ENCODE peak calls at places on chromosomes 4 and X, in nine cellular contexts. I is Calu3; W is tibial nerve; H is mesothelial cell of epicardium; T is CD4-positive, alpha-beta T cell; D is WERI-Rb-1; Y is GM13976; O is psoas muscle; A is right lobe of liver. U is an unnamed sample.

GRCh38 chr4:186642998-186643397 is 80.7 kb downstream of the FAT1 start:
- DNase-seq in D (no peak), I (no peak), T (no peak), Y (no peak), O (no peak), W (peak; percentile 23), A (no peak), H (no peak), U (no peak)

GRCh38 chr4:95340191-95340590 is 208.6 kb downstream of the UNC5C start:
- DNase-seq in H (no peak), A (no peak), Y (no peak), W (no peak), T (no peak), I (no peak), D (no peak), O (no peak), U (no peak)

GRCh38 chr4:111230265-111230664 is 607.4 kb upstream of the PITX2 start:
- DNase-seq in T (no peak), W (no peak), H (no peak), Y (no peak), D (no peak), I (no peak), A (no peak), O (no peak), U (no peak)

GRCh38 chrX:38879631-38880220 is 78.5 kb downstream of the MID1IP1 start:
- DNase-seq in D (no peak), W (no peak), H (no peak), I (peak; percentile 8), Y (no peak), T (no peak), A (no peak), O (peak; percentile 18), U (no peak)

GRCh38 chr4:20422398-20422797 is 170.7 kb downstream of the SLIT2 start:
- DNase-seq in Y (no peak), T (no peak), A (peak; percentile 17), W (no peak), I (peak; percentile 65), H (no peak), O (no peak), D (peak; percentile 77), U (peak; percentile 48)

GRCh38 chr4:22500128-22500611 is 15.7 kb downstream of the ADGRA3 start:
- DNase-seq in I (peak; percentile 28), Y (no peak), T (no peak), W (no peak), H (no peak), D (no peak), O (no peak), A (no peak), U (no peak)

GRCh38 chrX:48540015-48540350 is 469 bp downstream of the TBC1D25 start:
- DNase-seq in A (no peak), W (peak; percentile 20), D (no peak), O (no peak), I (peak; percentile 46), T (peak; percentile 33), Y (peak; percentile 56), H (no peak), U (no peak)

GRCh38 chrX:100207331-100208024 is 202.6 kb downstream of the PCDH19 start:
- DNase-seq in H (no peak), D (no peak), W (no peak), O (no peak), Y (no peak), I (no peak), T (no peak), A (no peak), U (no peak)

GRCh38 chr4:10063544-10064300 is 42.4 kb upstream of the SLC2A9 start:
- DNase-seq in O (peak; percentile 67), Y (no peak), D (peak; percentile 84), I (peak; percentile 16), T (no peak), H (no peak), W (no peak), A (peak; percentile 61), U (no peak)

GRCh38 chrX:47226531-47227333 is 6.1 kb upstream of the USP11 start:
- DNase-seq in T (no peak), I (no peak), H (no peak), O (no peak), Y (no peak), W (no peak), A (no peak), D (no peak), U (no peak)

GRCh38 chr4:38188631-38189101 is 228.5 kb downstream of the PTTG2 start:
- DNase-seq in A (no peak), Y (no peak), O (no peak), T (no peak), D (no peak), W (no peak), H (no peak), I (peak; percentile 86), U (no peak)

GRCh38 chr4:16627999-16628398 is 270.4 kb downstream of the LDB2 start:
- DNase-seq in I (no peak), Y (no peak), W (no peak), A (no peak), O (no peak), D (no peak), T (no peak), H (no peak), U (no peak)

GRCh38 chr4:60682901-60683300 is 517.2 kb upstream of the ADGRL3 start:
- DNase-seq in W (no peak), T (no peak), D (no peak), A (no peak), Y (no peak), O (no peak), H (no peak), I (no peak), U (no peak)

GRCh38 chr4:88537725-88538124 is 14.1 kb upstream of the PYURF start:
- DNase-seq in W (no peak), T (no peak), I (no peak), D (no peak), H (no peak), Y (no peak), O (no peak), A (no peak), U (no peak)

GRCh38 chr4:11470709-11471441 is 42.2 kb upstream of the HS3ST1 start:
- DNase-seq in Y (no peak), I (peak; percentile 58), H (no peak), T (no peak), A (no peak), W (no peak), O (no peak), D (no peak), U (no peak)

GRCh38 chr4:19047481-19047880 is 1025.9 kb upstream of the LCORL start:
- DNase-seq in A (no peak), I (no peak), H (no peak), O (no peak), W (no peak), Y (no peak), T (no peak), D (no peak), U (no peak)

GRCh38 chr4:175770555-175770954 is 41.5 kb downstream of the GPM6A start:
- DNase-seq in D (no peak), O (no peak), T (no peak), Y (no peak), W (no peak), A (no peak), H (no peak), I (no peak), U (no peak)

GRCh38 chrX:138711399-138712347 is at the start of gene FGF13:
- DNase-seq in T (no peak), W (no peak), D (no peak), H (peak; percentile 22), O (peak; percentile 17), Y (peak; percentile 29), A (peak; percentile 26), I (no peak), U (peak; percentile 46)

DNA sequence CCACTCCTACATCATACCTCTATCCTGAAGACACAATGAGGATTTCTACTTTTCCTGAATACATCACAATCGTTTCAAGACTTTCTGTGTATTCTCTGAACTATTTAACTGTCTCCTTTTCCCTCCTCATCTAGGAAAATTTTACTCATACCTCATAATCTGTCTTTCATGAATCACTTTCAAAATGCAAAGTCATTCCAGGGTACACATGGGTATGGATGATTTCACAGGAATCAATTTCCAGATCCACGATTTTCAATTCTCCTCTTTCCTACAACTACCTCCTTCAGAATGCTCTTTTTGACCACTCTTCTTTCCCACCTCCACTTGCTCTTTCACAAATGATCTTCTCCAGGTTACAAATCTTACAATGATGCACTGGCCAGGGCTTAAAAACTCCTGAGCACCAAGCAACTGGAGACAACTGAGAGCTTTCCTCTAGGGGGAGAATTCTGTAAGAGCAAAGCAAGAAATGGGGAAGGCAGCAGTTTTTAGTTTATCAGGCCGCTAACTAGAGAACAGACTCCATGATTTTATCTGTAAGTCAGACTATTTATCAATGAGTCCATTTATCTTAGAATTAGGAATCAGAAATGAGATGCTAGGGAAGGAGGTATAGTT is 116.4 kb downstream of the PPP3CA start:
- DNase-seq in O (no peak), Y (no peak), T (no peak), A (no peak), W (no peak), I (no peak), D (no peak), H (no peak), U (no peak)
- TF ChIP-seq CTCF in O (no peak), Y (no peak), T (no peak), A (no peak), W (no peak), I (no peak), D (no peak), H (no peak), U (no peak)

GRCh38 chr4:6909113-6909969 is at the start of gene TBC1D14:
- DNase-seq in D (peak; percentile 92), W (peak; percentile 76), H (peak; percentile 81), I (peak; percentile 83), T (peak; percentile 77), A (peak; percentile 90), Y (peak; percentile 97), O (peak; percentile 90), U (peak; percentile 79)
- TF ChIP-seq CTCF in D (peak; percentile 37), W (peak; percentile 60), H (no peak), I (no peak), T (no peak), A (no peak), Y (no peak), O (peak; percentile 16), U (peak; percentile 47)

DNA sequence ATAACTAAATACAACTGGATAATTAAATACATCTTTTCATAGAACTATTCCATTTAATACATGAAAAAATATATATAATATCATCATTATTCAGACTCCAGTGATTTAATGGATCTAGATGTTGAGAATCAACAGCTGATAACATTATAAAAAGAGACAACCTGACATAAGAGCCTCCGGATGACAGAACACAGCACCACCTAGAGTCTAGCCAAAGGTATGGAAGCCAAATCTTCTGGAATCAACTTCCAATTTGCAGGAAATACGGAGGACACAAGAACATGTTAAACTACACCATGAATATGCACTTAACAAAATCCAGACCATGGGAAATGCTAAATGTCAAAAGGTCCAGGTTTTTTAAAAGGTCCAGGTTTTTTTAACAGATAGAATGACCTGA is 55.0 kb downstream of the LRBA start:
- DNase-seq in T (no peak), D (peak; percentile 40), A (no peak), Y (no peak), O (no peak), I (peak; percentile 10), W (no peak), H (no peak), U (no peak)
- TF ChIP-seq CTCF in T (no peak), D (peak; percentile 74), A (peak; percentile 56), Y (no peak), O (peak; percentile 27), I (peak; percentile 25), W (no peak), H (peak; percentile 14), U (peak; percentile 24)

DNA sequence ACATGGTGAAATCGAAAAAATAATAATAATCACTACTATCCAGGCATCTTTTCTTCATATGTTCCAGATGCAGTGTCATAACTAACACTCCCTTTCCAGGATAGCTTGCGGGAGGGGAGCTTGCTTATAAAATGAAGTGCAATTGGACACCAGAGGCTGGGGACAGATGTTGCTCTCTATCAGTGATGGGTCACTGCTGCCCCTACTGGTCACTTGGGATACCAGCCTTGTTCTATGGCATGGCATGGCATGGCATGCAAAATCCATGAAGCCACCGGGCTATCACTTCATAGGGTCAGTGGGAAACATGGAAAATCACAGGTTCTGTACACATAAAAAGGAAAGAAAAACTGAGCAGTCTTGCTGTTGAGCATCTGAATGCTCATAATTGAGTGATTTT is 168.1 kb downstream of the GLRA2 start:
- DNase-seq in I (peak; percentile 63), T (no peak), W (no peak), D (peak; percentile 42), O (peak; percentile 10), A (peak; percentile 24), Y (peak; percentile 9), H (no peak), U (no peak)
- TF ChIP-seq CTCF in I (peak; percentile 64), T (no peak), W (no peak), D (peak; percentile 82), O (peak; percentile 33), A (peak; percentile 52), Y (peak; percentile 68), H (no peak), U (peak; percentile 45)

U was measured in progenitor cell of endocrine pancreas.